ENCODE peak calls at places on chromosomes 13 and 19, in nine cellular contexts. N, Y, J, L, K, F, O, E and W are unnamed samples. For H3K36me3, the result is how much of the 10 kb centered on the place peaks cover.

GRCh38 chr13:73335938-73336337 is 277.1 kb downstream of the KLF5 start:
- DNase-seq in N (no peak), L (no peak), O (no peak), K (no peak), J (no peak), F (no peak), Y (no peak), E (no peak), W (no peak)

GRCh38 chr13:105979586-105979985 is 555.9 kb downstream of the EFNB2 start:
- DNase-seq in J (no peak), O (no peak), F (no peak), Y (no peak), K (peak), L (no peak), N (no peak), E (no peak), W (peak)

GRCh38 chr13:53357582-53357981 is 329.0 kb downstream of the OLFM4 start:
- DNase-seq in E (no peak), J (no peak), Y (no peak), O (no peak), L (no peak), F (no peak), N (no peak), K (no peak), W (no peak)

GRCh38 chr13:56752630-56753029 is 388.1 kb upstream of the PRR20A start:
- DNase-seq in L (no peak), F (no peak), E (no peak), K (no peak), J (no peak), N (no peak), Y (no peak), O (no peak), W (no peak)

GRCh38 chr13:49836516-49836915 is 44.0 kb upstream of the KPNA3 start:
- DNase-seq in E (no peak), K (no peak), N (no peak), F (no peak), L (no peak), O (peak), Y (no peak), J (no peak), W (no peak)

GRCh38 chr19:46882034-46882433 is 21.2 kb downstream of the ARHGAP35 start:
- DNase-seq in J (no peak), N (no peak), Y (no peak), L (no peak), O (no peak), K (no peak), F (no peak), E (no peak), W (no peak)

GRCh38 chr19:50332264-50333038 is 3.3 kb upstream of the KCNC3 start:
- DNase-seq in N (no peak), K (no peak), Y (no peak), E (no peak), L (peak), J (peak), F (no peak), O (no peak), W (no peak)

GRCh38 chr13:51252954-51253531 is 30.8 kb downstream of the FAM124A start:
- DNase-seq in N (no peak), K (no peak), J (no peak), E (no peak), Y (no peak), O (no peak), L (no peak), F (no peak), W (no peak)

GRCh38 chr13:32107474-32107873 is 75.9 kb downstream of the FRY start:
- DNase-seq in K (no peak), J (no peak), L (no peak), O (no peak), E (no peak), F (peak), N (peak), Y (no peak), W (no peak)

GRCh38 chr13:36998624-36999041 is 507 bp downstream of the ALG5 start:
- DNase-seq in E (no peak), K (no peak), O (no peak), L (peak), F (no peak), N (no peak), J (peak), Y (no peak), W (no peak)

GRCh38 chr13:37118002-37118401 is 12.5 kb upstream of the CSNK1A1L start:
- DNase-seq in O (no peak), K (no peak), Y (no peak), J (no peak), E (no peak), N (no peak), F (no peak), L (peak), W (no peak)

GRCh38 chr13:51125495-51126226 is 14.6 kb upstream of the C13orf42 start:
- DNase-seq in K (peak), E (peak), L (peak), Y (peak), J (peak), F (peak), O (peak), N (no peak), W (peak)

GRCh38 chr13:86051134-86052103 is 252.2 kb upstream of the SLITRK6 start:
- DNase-seq in Y (no peak), E (no peak), J (no peak), L (no peak), N (no peak), O (no peak), F (no peak), K (no peak), W (no peak)

GRCh38 chr13:48485447-48485846 is 47.4 kb downstream of the RCBTB2 start:
- DNase-seq in O (no peak), N (no peak), F (no peak), Y (no peak), E (no peak), J (no peak), K (no peak), L (no peak), W (no peak)

GRCh38 chr13:82467626-82468025 is 1414.6 kb downstream of the SLITRK1 start:
- DNase-seq in E (no peak), O (no peak), K (no peak), J (no peak), L (no peak), F (no peak), N (no peak), Y (no peak), W (no peak)

GRCh38 chr19:10828981-10829821 is 6.8 kb downstream of the TMED1 start:
- DNase-seq in K (no peak), F (no peak), E (no peak), L (no peak), J (peak), Y (no peak), O (no peak), N (no peak), W (no peak)

GRCh38 chr19:56811480-56811879 is 29.0 kb downstream of the PEG3 start:
- DNase-seq in Y (no peak), E (no peak), O (no peak), N (no peak), F (no peak), J (no peak), L (no peak), K (no peak), W (no peak)

GRCh38 chr13:32272021-32272695 is 43.0 kb downstream of the ZAR1L start:
- DNase-seq in K (no peak), F (peak), J (no peak), N (no peak), O (no peak), Y (no peak), L (no peak), E (no peak), W (no peak)

GRCh38 chr19:57559008-57559403 is 657 bp downstream of the ZNF550 start:
- DNase-seq in E (no peak), F (peak), K (peak), J (peak), L (peak), N (no peak), O (no peak), Y (no peak), W (no peak)

GRCh38 chr13:109146912-109147624 is 517.7 kb downstream of the MYO16 start:
- DNase-seq in J (no peak), O (peak), L (no peak), Y (no peak), F (peak), N (no peak), K (peak), E (peak), W (peak)

GRCh38 chr19:33133438-33134031 is 1.6 kb downstream of the WDR88 start:
- DNase-seq in L (no peak), Y (no peak), E (no peak), J (no peak), O (peak), F (peak), N (no peak), K (no peak), W (no peak)

GRCh38 chr13:93286047-93286446 is 59.4 kb downstream of the GPC6 start:
- DNase-seq in E (no peak), O (no peak), N (no peak), K (no peak), J (no peak), L (no peak), F (no peak), Y (no peak), W (no peak)

GRCh38 chr19:5850743-5851293 is 431 bp downstream of the FUT3 start:
- DNase-seq in O (peak), F (no peak), N (no peak), K (peak), J (peak), E (peak), L (no peak), Y (no peak), W (peak)

GRCh38 chr19:6230991-6231448 is 48.8 kb downstream of the MLLT1 start:
- DNase-seq in F (no peak), J (no peak), O (no peak), K (no peak), E (no peak), L (no peak), N (no peak), Y (no peak), W (no peak)

GRCh38 chr13:99289674-99290337 is 17.4 kb downstream of the GPR183 start:
- DNase-seq in F (no peak), K (no peak), J (no peak), N (no peak), O (no peak), L (no peak), Y (peak), E (no peak), W (no peak)

GRCh38 chr19:18879579-18880373 is 16.2 kb downstream of the CERS1 start:
- DNase-seq in K (no peak), O (no peak), N (no peak), E (no peak), L (no peak), F (peak), J (peak), Y (no peak), W (peak)

GRCh38 chr19:480016-480855 is 16.1 kb upstream of the MADCAM1 start:
- DNase-seq in Y (peak), K (peak), O (peak), L (peak), N (no peak), F (peak), E (no peak), J (peak), W (peak)

GRCh38 chr19:10107817-10108367 is 1.7 kb downstream of the PPAN start:
- DNase-seq in O (no peak), E (no peak), K (no peak), F (no peak), L (no peak), J (no peak), Y (no peak), N (no peak), W (no peak)

GRCh38 chr13:23618341-23618740 is 48.1 kb downstream of the TNFRSF19 start:
- DNase-seq in K (peak), L (no peak), Y (no peak), J (no peak), O (peak), F (peak), E (peak), N (no peak), W (peak)

GRCh38 chr19:2228157-2229030 is 7.7 kb downstream of the PLEKHJ1 start:
- DNase-seq in F (no peak), J (no peak), O (no peak), Y (no peak), E (no peak), K (no peak), N (no peak), L (no peak), W (no peak)

GRCh38 chr13:49214917-49215376 is 5.2 kb upstream of the MLNR start:
- DNase-seq in K (no peak), E (peak), J (peak), N (no peak), O (no peak), L (no peak), Y (peak), F (no peak), W (peak)

GRCh38 chr13:111484129-111484925 is 163.9 kb downstream of the TEX29 start:
- DNase-seq in K (no peak), L (no peak), F (no peak), Y (no peak), N (no peak), J (no peak), O (no peak), E (no peak), W (no peak)

GRCh38 chr13:94968040-94968756 is 255.9 kb upstream of the SOX21 start:
- DNase-seq in Y (no peak), E (no peak), J (no peak), L (no peak), O (peak), K (no peak), F (peak), N (no peak), W (peak)

GRCh38 chr19:38049105-38049649 is 142.2 kb downstream of the SIPA1L3 start:
- DNase-seq in E (no peak), O (no peak), Y (peak), K (peak), F (no peak), N (no peak), J (no peak), L (no peak), W (no peak)

GRCh38 chr13:31725841-31726240 is 13.5 kb upstream of the RXFP2 start:
- DNase-seq in N (no peak), F (no peak), K (no peak), J (no peak), L (no peak), O (no peak), E (no peak), Y (no peak), W (no peak)

GRCh38 chr19:41755328-41755913 is at the start of gene CEACAM6:
- DNase-seq in E (no peak), F (no peak), K (no peak), Y (no peak), N (no peak), J (peak), O (no peak), L (no peak), W (no peak)

GRCh38 chr19:17794731-17795494 is at the start of gene B3GNT3:
- DNase-seq in E (no peak), Y (no peak), O (no peak), N (no peak), L (no peak), K (no peak), F (no peak), J (peak), W (peak)

DNA sequence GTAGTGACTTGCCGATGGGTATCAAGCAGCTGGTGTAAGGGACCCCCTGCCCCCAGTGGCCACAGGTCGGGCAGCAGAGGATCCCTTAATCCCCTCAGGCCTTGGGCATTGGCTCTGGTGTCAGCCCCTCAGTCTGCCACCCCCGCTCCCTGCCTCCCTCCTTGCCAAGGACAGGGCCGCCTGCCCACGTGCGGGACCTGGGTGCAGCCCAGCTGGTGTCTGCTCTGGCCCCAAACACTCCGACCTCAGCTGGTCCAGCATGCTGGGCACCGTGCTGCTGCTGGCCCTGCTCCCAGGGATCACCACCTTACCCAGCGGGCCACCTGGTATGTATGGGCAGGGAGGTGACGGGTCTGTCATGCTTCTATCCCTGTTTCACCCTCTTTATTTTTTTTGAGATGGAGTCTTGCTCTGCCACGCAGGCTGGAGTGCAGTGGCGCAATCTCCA is at the start of gene TGFBR3L:
- DNase-seq in L (no peak), N (no peak), Y (no peak), E (no peak), K (no peak), O (no peak), F (no peak), J (peak), W (no peak)
- H3K4me3 ChIP-seq in L (no peak), N (peak), Y (no peak), E (no peak), K (no peak), O (no peak), F (no peak), J (no peak), W (no peak)

DNA sequence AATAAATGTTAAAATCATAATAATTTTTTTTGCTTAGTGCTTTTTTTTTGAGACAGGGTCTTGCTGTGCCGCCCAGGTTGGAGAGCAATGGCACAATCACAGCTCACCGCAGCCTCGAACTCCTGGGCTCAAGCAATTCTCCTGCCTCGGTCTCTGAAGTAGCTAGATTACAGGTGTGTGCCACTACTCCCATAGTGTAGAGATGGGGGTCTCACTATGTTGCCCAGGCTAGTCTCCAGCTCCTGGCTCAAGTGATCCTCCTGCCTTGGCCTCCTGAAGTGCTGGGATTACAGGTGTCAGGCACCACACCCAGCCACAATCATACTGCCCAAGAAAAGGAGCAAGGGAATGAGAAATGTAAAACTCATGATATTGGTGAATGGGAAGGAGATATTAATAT is 5.1 kb downstream of the FBL start:
- DNase-seq in L (no peak), N (no peak), F (no peak), Y (no peak), O (no peak), E (no peak), J (no peak), K (no peak), W (no peak)
- H3K36me3 ChIP-seq in L (under half), N (half or more), F (under half), Y (under half), O (under half), E (under half), J (under half), K (under half), W (under half)

GRCh38 chr13:27264181-27264580 is 6.4 kb upstream of the RASL11A start:
- DNase-seq in O (peak), L (peak), K (peak), E (peak), N (no peak), J (no peak), Y (no peak), F (no peak), W (no peak)
- H3K27ac ChIP-seq in O (peak), L (peak), K (peak), E (peak), N (peak), J (peak), Y (no peak), F (no peak), W (no peak)

DNA sequence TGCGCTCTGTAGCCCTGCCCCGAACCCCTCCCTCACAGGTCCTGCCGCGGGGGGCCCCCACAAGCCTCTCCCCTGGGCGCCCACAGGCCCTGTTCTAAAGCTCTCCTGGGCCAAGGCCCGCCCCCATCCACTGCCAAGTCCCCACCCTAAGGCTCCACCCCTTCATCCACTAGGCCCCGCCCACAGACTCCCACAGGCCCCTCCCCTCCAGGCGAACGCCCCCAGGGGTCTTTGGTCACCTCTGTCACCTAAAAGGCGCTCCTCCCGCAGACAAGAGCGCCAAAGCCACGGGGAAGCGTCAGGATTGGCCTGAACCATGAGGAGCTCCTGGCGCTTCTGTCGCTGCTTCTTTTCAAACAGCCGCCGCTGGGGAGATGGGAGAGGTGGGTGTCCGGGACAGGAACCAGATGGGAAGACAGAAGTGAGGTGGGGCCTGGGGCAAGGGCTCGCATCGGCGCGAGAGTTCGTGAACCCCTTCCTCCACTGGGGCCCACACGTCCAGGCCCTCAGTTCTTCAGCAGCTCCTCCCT is 2.3 kb downstream of the TULP2 start:
- DNase-seq in K (no peak), Y (no peak), L (peak), J (peak), O (peak), F (no peak), E (no peak), N (no peak), W (peak)
- H3K4me3 ChIP-seq in K (peak), Y (no peak), L (peak), J (peak), O (no peak), F (no peak), E (no peak), N (no peak), W (no peak)

GRCh38 chr19:4354282-4354681 is 10.9 kb downstream of the MPND start:
- DNase-seq in Y (no peak), K (no peak), E (no peak), N (no peak), F (no peak), L (no peak), J (no peak), O (no peak), W (no peak)

GRCh38 chr19:4357095-4357797 is 13.9 kb downstream of the MPND start:
- DNase-seq in Y (no peak), F (no peak), N (no peak), K (no peak), E (no peak), L (no peak), O (no peak), J (no peak), W (no peak)

GRCh38 chr19:4357921-4358326 is 14.6 kb downstream of the MPND start:
- DNase-seq in O (no peak), K (no peak), Y (no peak), L (no peak), J (no peak), F (no peak), E (no peak), N (no peak), W (no peak)

GRCh38 chr19:4352701-4353121 is 9.3 kb downstream of the MPND start:
- DNase-seq in K (no peak), J (peak), O (peak), Y (peak), L (no peak), F (peak), N (no peak), E (peak), W (peak)

GRCh38 chr19:4354897-4355296 is 11.5 kb downstream of the MPND start:
- DNase-seq in J (no peak), F (no peak), N (no peak), L (no peak), O (no peak), E (no peak), Y (no peak), K (no peak), W (no peak)
- H3K36me3 ChIP-seq in J (under half), F (under half), N (under half), L (under half), O (under half), E (under half), Y (under half), K (under half), W (under half)

DNA sequence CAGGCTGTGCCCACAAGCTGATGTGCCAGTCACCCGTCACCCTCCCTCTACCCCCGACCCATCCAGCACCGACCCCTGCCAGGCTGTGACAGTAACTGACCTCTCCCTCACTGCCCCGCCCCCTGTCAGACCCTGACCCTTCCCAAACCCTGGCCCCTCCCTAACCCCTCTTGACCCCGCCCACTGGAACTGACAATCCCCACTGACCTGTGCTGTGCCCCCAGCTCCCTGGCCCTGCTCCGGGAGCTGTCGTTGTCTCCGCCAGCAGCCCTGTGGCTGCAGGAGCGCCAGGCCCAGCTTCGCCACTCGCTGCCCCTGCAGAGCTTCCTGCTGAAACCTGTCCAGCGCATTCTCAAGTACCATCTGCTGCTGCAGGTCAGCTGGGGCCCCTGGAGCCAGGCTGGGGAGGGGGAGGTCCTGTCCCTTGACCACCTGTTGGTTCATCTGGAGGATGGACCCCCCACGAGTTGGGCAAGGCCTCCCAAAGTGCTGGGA is 4.2 kb downstream of the PLEKHG2 start:
- DNase-seq in E (no peak), N (no peak), F (no peak), K (no peak), Y (no peak), O (no peak), L (no peak), J (no peak), W (no peak)
- H3K27ac ChIP-seq in E (no peak), N (no peak), F (no peak), K (no peak), Y (no peak), O (no peak), L (no peak), J (no peak), W (no peak)